ENCODE peak calls at places on chromosomes 3 and 15, in ten cellular contexts. X is T-helper 9 cell; D is globus pallidus; M is naive B cell; T is Kasumi-1; B is activated T-cell treated with anti-CD3 and anti-CD28 coated beads, Interleukin-2, amount 50 U/mL, for 72 hours; K is AG10803; Q is fibroblast of lung; I is heart left ventricle; A is ELF-1. S is an unnamed sample.

GRCh38 chr3:153287017-153287416 is 125.0 kb downstream of the RAP2B start:
- DNase-seq in T (no peak), Q (no peak), I (no peak), K (no peak), X (no peak), B (no peak), D (no peak), A (no peak), M (no peak), S (no peak)

GRCh38 chr3:12797892-12798558 is 1.5 kb downstream of the CAND2 start:
- DNase-seq in A (no peak), Q (no peak), I (no peak), X (no peak), T (no peak), B (no peak), D (no peak), M (no peak), K (no peak), S (no peak)

GRCh38 chr3:177932750-177933660 is 603.2 kb upstream of the KCNMB2 start:
- DNase-seq in A (no peak), X (no peak), K (peak), B (no peak), I (no peak), Q (no peak), M (no peak), D (no peak), T (peak), S (peak)

GRCh38 chr15:66601521-66601920 is 35.7 kb upstream of the LCTL start:
- DNase-seq in K (no peak), I (no peak), A (no peak), M (no peak), Q (no peak), B (no peak), X (no peak), D (no peak), T (no peak), S (no peak)

GRCh38 chr3:82467051-82467450 is 705.6 kb upstream of the GBE1 start:
- DNase-seq in T (no peak), D (no peak), K (no peak), I (no peak), X (no peak), M (no peak), A (no peak), B (no peak), Q (no peak), S (no peak)

GRCh38 chr3:38916706-38917105 is 100.7 kb upstream of the SCN10A start:
- DNase-seq in I (no peak), K (peak), X (no peak), B (no peak), Q (no peak), T (no peak), M (no peak), D (no peak), A (no peak), S (no peak)

GRCh38 chr3:120682095-120682681 is at the start of gene HGD:
- DNase-seq in T (no peak), Q (no peak), D (no peak), M (no peak), I (no peak), K (no peak), B (no peak), A (peak), X (no peak), S (no peak)

GRCh38 chr3:98893740-98894139 is 7.8 kb downstream of the DCBLD2 start:
- DNase-seq in M (no peak), B (no peak), Q (no peak), I (no peak), T (peak), K (no peak), X (no peak), D (no peak), A (peak), S (peak)

GRCh38 chr3:122964844-122965243 is 62.7 kb downstream of the SEMA5B start:
- DNase-seq in K (no peak), B (no peak), D (no peak), A (peak), M (no peak), Q (no peak), X (no peak), I (no peak), T (no peak), S (peak)

GRCh38 chr15:42097018-42097417 is 2.7 kb upstream of the PLA2G4D start:
- DNase-seq in Q (no peak), I (no peak), K (no peak), A (no peak), B (no peak), X (no peak), T (no peak), M (no peak), D (no peak), S (no peak)

GRCh38 chr3:167487556-167487955 is 13.7 kb upstream of the SERPINI2 start:
- DNase-seq in I (no peak), M (no peak), A (no peak), D (no peak), B (no peak), T (no peak), K (no peak), Q (no peak), X (no peak), S (no peak)

GRCh38 chr3:126358038-126358815 is 1.0 kb upstream of the KLF15 start:
- DNase-seq in K (no peak), X (no peak), I (peak), Q (peak), D (no peak), M (no peak), T (no peak), A (peak), B (no peak), S (peak)

GRCh38 chr3:186361612-186362408 is at the start of gene DGKG:
- DNase-seq in D (peak), M (peak), I (peak), T (peak), X (no peak), K (no peak), B (peak), A (peak), Q (no peak), S (peak)

GRCh38 chr3:69080233-69080644 is at the start of gene UBA3:
- DNase-seq in A (peak), I (peak), B (peak), M (peak), Q (peak), X (peak), D (peak), T (peak), K (peak), S (peak)

GRCh38 chr3:175951047-175951694 is 1092.0 kb downstream of the NAALADL2 start:
- DNase-seq in T (no peak), B (no peak), M (no peak), I (no peak), X (no peak), K (peak), D (no peak), Q (peak), A (peak), S (no peak)

GRCh38 chr3:36988336-36988735 is 4.6 kb downstream of the EPM2AIP1 start:
- DNase-seq in K (no peak), D (no peak), M (peak), A (no peak), Q (no peak), T (no peak), X (no peak), I (no peak), B (no peak), S (no peak)

GRCh38 chr15:60762167-60762566 is 283.2 kb upstream of the ICE2 start:
- DNase-seq in X (no peak), A (no peak), K (no peak), Q (no peak), I (no peak), T (no peak), D (no peak), M (no peak), B (no peak), S (no peak)

GRCh38 chr3:177144922-177145321 is 52.4 kb downstream of the TBL1XR1 start:
- DNase-seq in A (no peak), B (no peak), D (no peak), X (no peak), I (no peak), K (no peak), M (peak), Q (no peak), T (peak), S (no peak)

GRCh38 chr15:41989573-41990242 is 17.4 kb upstream of the EHD4 start:
- DNase-seq in T (peak), A (peak), D (peak), K (peak), I (peak), Q (peak), B (peak), M (peak), X (peak), S (peak)

GRCh38 chr3:76585794-76586392 is 454.0 kb upstream of the ROBO2 start:
- DNase-seq in K (peak), X (no peak), A (no peak), Q (peak), T (peak), I (no peak), B (no peak), M (no peak), D (no peak), S (peak)

GRCh38 chr3:151896662-151897012 is 23.2 kb downstream of the SUCNR1 start:
- DNase-seq in M (no peak), D (no peak), I (no peak), B (no peak), Q (no peak), T (no peak), K (no peak), X (no peak), A (no peak), S (no peak)

GRCh38 chr3:21056293-21056692 is 694.7 kb downstream of the ZNF385D start:
- DNase-seq in B (no peak), A (no peak), I (no peak), X (no peak), Q (no peak), M (no peak), T (no peak), K (no peak), D (no peak), S (no peak)

GRCh38 chr3:65142476-65142875 is 454.7 kb upstream of the ADAMTS9 start:
- DNase-seq in Q (no peak), K (no peak), M (no peak), B (no peak), I (no peak), D (no peak), X (no peak), A (no peak), T (no peak), S (no peak)

GRCh38 chr3:124078978-124079911 is 87.3 kb upstream of the ROPN1 start:
- DNase-seq in X (no peak), A (no peak), K (peak), T (peak), Q (peak), B (peak), M (no peak), I (no peak), D (peak), S (no peak)

GRCh38 chr3:150158974-150159625 is 188.4 kb upstream of the PFN2 start:
- DNase-seq in D (no peak), B (no peak), M (no peak), K (peak), A (no peak), I (no peak), X (no peak), T (no peak), Q (no peak), S (no peak)

GRCh38 chr3:172213765-172214358 is 174.5 kb downstream of the FNDC3B start:
- DNase-seq in Q (no peak), D (no peak), B (no peak), M (no peak), I (no peak), T (no peak), K (no peak), A (peak), X (no peak), S (no peak)

GRCh38 chr3:59775106-59775505 is 725.3 kb upstream of the CFAP20DC start:
- DNase-seq in K (no peak), A (peak), B (no peak), Q (peak), X (no peak), D (no peak), T (no peak), M (no peak), I (no peak), S (no peak)

GRCh38 chr3:123872621-123873020 is 11.5 kb downstream of the MYLK start:
- DNase-seq in M (no peak), I (no peak), B (no peak), K (no peak), Q (no peak), T (no peak), A (no peak), X (no peak), D (no peak), S (no peak)

GRCh38 chr3:20912406-20912805 is 726.4 kb upstream of the SGO1 start:
- DNase-seq in K (peak), B (no peak), X (no peak), A (no peak), D (no peak), T (no peak), I (no peak), Q (no peak), M (no peak), S (no peak)

GRCh38 chr3:48966876-48967361 is 23.1 kb upstream of the P4HTM start:
- DNase-seq in B (peak), D (no peak), X (no peak), M (no peak), T (no peak), Q (no peak), K (no peak), A (no peak), I (no peak), S (no peak)

GRCh38 chr3:30161370-30161769 is 445.0 kb upstream of the TGFBR2 start:
- DNase-seq in T (no peak), B (no peak), A (no peak), Q (peak), M (no peak), I (no peak), X (no peak), D (no peak), K (peak), S (no peak)